ENCODE peak calls at places on chromosomes 5 and 9, in four cellular contexts. Y, K, D and V are unnamed samples.

GRCh38 chr5:79133657-79134451 is 22.2 kb downstream of the BHMT start:
- DNase-seq in Y (peak; percentile 30), K (peak; percentile 56), D (peak; percentile 76), V (peak; percentile 20)

GRCh38 chr5:66814146-66814991 is 218.2 kb downstream of the MAST4 start:
- DNase-seq in Y (no peak), D (peak; percentile 40), K (no peak), V (peak; percentile 25)

GRCh38 chr5:9361835-9362234 is 184.0 kb downstream of the SEMA5A start:
- DNase-seq in D (peak; percentile 67), K (peak; percentile 69), Y (no peak), V (peak; percentile 8)

GRCh38 chr5:14809369-14810144 is 62.0 kb downstream of the ANKH start:
- DNase-seq in Y (peak; percentile 62), D (peak; percentile 78), K (peak; percentile 85), V (peak; percentile 59)

GRCh38 chr9:7879551-7880245 is 80.1 kb upstream of the DMAC1 start:
- DNase-seq in K (no peak), Y (no peak), D (peak; percentile 39), V (no peak)

GRCh38 chr9:19085295-19085694 is 17.4 kb downstream of the HAUS6 start:
- DNase-seq in K (no peak), Y (no peak), D (peak; percentile 53), V (no peak)

GRCh38 chr9:22214497-22215031 is 205.5 kb upstream of the CDKN2B start:
- DNase-seq in D (no peak), Y (no peak), K (no peak), V (no peak)

GRCh38 chr9:13382595-13382994 is 103.1 kb upstream of the MPDZ start:
- DNase-seq in K (no peak), Y (no peak), D (no peak), V (no peak)

GRCh38 chr5:53399921-53400697 is 80.3 kb upstream of the FST start:
- DNase-seq in Y (no peak), D (no peak), K (no peak), V (no peak)

GRCh38 chr5:146565764-146566163 is 49.8 kb upstream of the GPR151 start:
- DNase-seq in D (peak; percentile 72), K (peak; percentile 48), Y (peak; percentile 5), V (no peak)

GRCh38 chr9:113579270-113580040 is 115.9 kb downstream of the RGS3 start:
- DNase-seq in D (peak; percentile 19), K (no peak), Y (no peak), V (no peak)

GRCh38 chr9:21317956-21318923 is 13.1 kb upstream of the IFNA5 start:
- DNase-seq in Y (no peak), K (no peak), D (no peak), V (no peak)

GRCh38 chr5:142969624-142970439 is 199.7 kb downstream of the ARHGAP26 start:
- DNase-seq in Y (no peak), D (no peak), K (no peak), V (no peak)

GRCh38 chr5:179668404-179668803 is 12.4 kb downstream of the CBY3 start:
- DNase-seq in Y (peak; percentile 6), D (no peak), K (no peak), V (peak; percentile 40)

GRCh38 chr5:44868541-44868940 is 59.8 kb downstream of the MRPS30 start:
- DNase-seq in D (no peak), Y (no peak), K (no peak), V (no peak)

GRCh38 chr5:129460121-129460950 is at the start of gene ADAMTS19:
- DNase-seq in Y (no peak), D (peak; percentile 20), K (no peak), V (no peak)

GRCh38 chr5:171863928-171864327 is 78.3 kb downstream of the SMIM23 start:
- DNase-seq in Y (no peak), K (peak; percentile 7), D (no peak), V (no peak)